ENCODE peak calls at places on chromosomes 16 and 17, in four cellular contexts. U, K, F and I are unnamed samples.

GRCh38 chr16:5350118-5350517 is 252.5 kb upstream of the EEF2KMT start:
- DNase-seq in U (no peak), K (no peak), F (no peak), I (no peak)

GRCh38 chr17:28898261-28898955 is 875 bp upstream of the FLOT2 start:
- DNase-seq in U (no peak), K (no peak), F (no peak), I (no peak)

GRCh38 chr16:4768549-4769305 is 1.8 kb upstream of the ZNF500 start:
- DNase-seq in U (peak), K (peak), F (peak), I (peak)

GRCh38 chr17:45170976-45171337 is 9.3 kb downstream of the HEXIM2 start:
- DNase-seq in U (peak), K (no peak), F (peak), I (no peak)

GRCh38 chr17:79272666-79273219 is 198.1 kb downstream of the ENGASE start:
- DNase-seq in U (no peak), K (no peak), F (no peak), I (no peak)

GRCh38 chr16:17432902-17433576 is 37.7 kb downstream of the XYLT1 start:
- DNase-seq in U (no peak), K (no peak), F (no peak), I (no peak)

GRCh38 chr16:27383511-27384243 is 18.3 kb upstream of the IL21R start:
- DNase-seq in U (peak), K (no peak), F (no peak), I (no peak)

GRCh38 chr17:52159810-52160578 is 1.5 kb upstream of the CA10 start:
- DNase-seq in U (no peak), K (no peak), F (no peak), I (no peak)

GRCh38 chr16:52572656-52573055 is 25.7 kb upstream of the TOX3 start:
- DNase-seq in U (no peak), K (no peak), F (no peak), I (no peak)

GRCh38 chr17:42512246-42512645 is 23.8 kb upstream of the NAGLU start:
- DNase-seq in U (no peak), K (no peak), F (no peak), I (no peak)

GRCh38 chr17:21201874-21202273 is 12.1 kb downstream of the TMEM11 start:
- DNase-seq in U (no peak), K (no peak), F (no peak), I (no peak)

GRCh38 chr16:68091604-68092261 is 6.6 kb downstream of the NFATC3 start:
- DNase-seq in U (no peak), K (no peak), F (peak), I (no peak)

GRCh38 chr16:19809121-19809635 is 75.5 kb downstream of the GPRC5B start:
- DNase-seq in U (peak), K (no peak), F (peak), I (no peak)

GRCh38 chr16:2082171-2082982 is 34.6 kb downstream of the TSC2 start:
- DNase-seq in U (no peak), K (no peak), F (no peak), I (no peak)

GRCh38 chr17:78892520-78892919 is 10.5 kb downstream of the CEP295NL start:
- DNase-seq in U (no peak), K (no peak), F (no peak), I (no peak)

GRCh38 chr17:4498461-4499397 is at the start of gene SPNS2:
- DNase-seq in U (peak), K (no peak), F (no peak), I (no peak)

GRCh38 chr17:39666231-39666600 is 1.1 kb downstream of the TCAP start:
- DNase-seq in U (peak), K (no peak), F (no peak), I (no peak)

GRCh38 chr17:39669897-39670735 is 1.9 kb downstream of the PNMT start:
- DNase-seq in U (no peak), K (no peak), F (no peak), I (no peak)

GRCh38 chr17:39667262-39668140 is 752 bp upstream of the PNMT start:
- DNase-seq in U (peak), K (no peak), F (no peak), I (no peak)

GRCh38 chr17:39666601-39667261 is 1.5 kb upstream of the PNMT start:
- DNase-seq in U (peak), K (no peak), F (no peak), I (no peak)

DNA sequence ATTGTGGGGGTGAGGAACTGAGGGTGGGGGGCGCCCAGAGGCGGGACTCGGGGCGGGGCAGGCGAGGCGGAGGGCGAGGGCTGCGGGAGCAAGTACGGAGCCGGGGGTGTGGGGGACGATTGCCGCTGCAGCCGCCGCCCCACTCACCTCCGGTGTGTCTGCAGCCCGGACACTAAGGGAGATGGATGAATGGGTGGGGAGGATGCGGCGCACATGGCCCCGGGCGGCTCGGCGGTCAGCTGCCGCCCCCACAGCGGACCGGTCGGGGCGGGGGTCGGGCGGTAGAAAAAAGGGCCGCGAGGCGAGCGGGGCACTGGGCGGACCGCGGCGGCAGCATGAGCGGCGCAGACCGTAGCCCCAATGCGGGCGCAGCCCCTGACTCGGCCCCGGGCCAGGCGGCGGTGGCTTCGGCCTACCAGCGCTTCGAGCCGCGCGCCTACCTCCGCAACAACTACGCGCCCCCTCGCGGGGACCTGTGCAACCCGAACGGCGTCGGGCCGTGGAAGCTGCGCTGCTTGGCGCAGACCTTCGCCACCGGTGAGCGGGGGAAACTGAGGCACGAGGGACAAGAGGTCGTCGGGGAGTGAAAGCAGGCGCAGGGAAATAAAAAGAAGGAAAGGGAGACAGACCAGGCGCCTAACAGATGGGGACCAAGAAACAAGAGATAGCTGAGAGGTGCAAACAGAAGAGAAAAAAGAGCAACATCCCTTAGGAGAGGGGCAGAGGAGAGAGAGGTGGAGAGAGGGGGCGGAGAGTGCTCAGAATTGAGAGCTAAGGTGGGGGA is at the start of gene PNMT:
- DNase-seq in U (peak), K (no peak), F (peak), I (no peak)
- TF ChIP-seq CTCF in U (peak), K (peak), F (peak), I (peak)

GRCh38 chr16:75237398-75238131 is 13.9 kb downstream of the BCAR1 start:
- DNase-seq in U (no peak), K (no peak), F (no peak), I (no peak)

GRCh38 chr16:75239463-75240122 is 11.8 kb downstream of the BCAR1 start:
- DNase-seq in U (no peak), K (no peak), F (no peak), I (no peak)

GRCh38 chr16:75236736-75237397 is 14.6 kb downstream of the BCAR1 start:
- DNase-seq in U (no peak), K (no peak), F (no peak), I (no peak)

GRCh38 chr16:75238853-75239371 is 12.5 kb downstream of the BCAR1 start:
- DNase-seq in U (no peak), K (no peak), F (no peak), I (no peak)

GRCh38 chr16:75238132-75238852 is 13.1 kb downstream of the BCAR1 start:
- DNase-seq in U (peak), K (peak), F (peak), I (peak)
- TF ChIP-seq CTCF in U (no peak), K (no peak), F (no peak), I (no peak)

DNA sequence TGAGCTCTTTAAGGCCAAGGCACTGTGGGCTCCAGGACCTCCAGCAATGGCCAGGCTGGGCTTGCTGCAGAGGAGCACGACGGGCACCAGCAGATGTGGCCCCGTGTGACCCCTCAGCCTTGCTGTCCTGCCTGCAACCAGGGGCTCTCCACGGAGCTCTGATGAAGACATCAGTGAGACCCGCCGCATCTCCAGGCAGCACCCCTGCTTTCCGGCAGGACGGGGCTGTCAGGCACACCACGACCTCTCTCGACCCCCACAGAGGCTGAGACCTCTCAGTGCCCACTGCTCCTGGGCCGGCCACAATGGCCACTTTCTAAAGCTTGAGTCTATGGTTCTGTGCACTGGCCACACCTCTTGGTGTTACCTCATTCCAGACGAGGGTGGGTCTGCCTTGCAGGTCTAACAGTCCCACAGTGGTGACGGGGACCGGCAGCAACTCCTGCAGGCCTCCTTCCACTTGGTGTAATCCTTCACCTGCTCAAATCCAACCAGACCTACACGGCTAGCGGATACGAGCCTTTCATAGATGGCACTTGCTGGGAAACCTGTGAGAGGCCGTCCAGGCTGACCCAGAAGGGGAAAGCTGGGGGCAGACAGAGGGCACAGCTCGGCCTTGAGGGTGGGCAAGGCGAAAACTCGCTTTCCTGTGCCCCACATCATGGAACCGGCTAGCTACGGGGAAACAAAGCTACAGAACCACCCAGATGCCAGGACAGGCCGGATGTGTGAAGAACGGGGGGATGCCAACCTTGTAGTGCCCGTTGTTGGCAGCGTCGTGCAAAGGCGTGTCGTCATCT is 70.5 kb downstream of the ZNF778 start:
- DNase-seq in U (no peak), K (no peak), F (no peak), I (no peak)
- TF ChIP-seq CTCF in U (no peak), K (no peak), F (no peak), I (no peak)

GRCh38 chr17:68133370-68134045 is 98.0 kb downstream of the KPNA2 start:
- DNase-seq in U (peak), K (no peak), F (no peak), I (no peak)
- TF ChIP-seq CTCF in U (peak), K (no peak), F (peak), I (no peak)

GRCh38 chr16:84874004-84874435 is 54.2 kb downstream of the CRISPLD2 start:
- DNase-seq in U (peak), K (no peak), F (no peak), I (no peak)

GRCh38 chr16:84867696-84868095 is 47.9 kb downstream of the CRISPLD2 start:
- DNase-seq in U (peak), K (no peak), F (no peak), I (no peak)

GRCh38 chr16:84868829-84869457 is 49.2 kb downstream of the CRISPLD2 start:
- DNase-seq in U (peak), K (no peak), F (no peak), I (no peak)

GRCh38 chr16:84868328-84868727 is 48.5 kb downstream of the CRISPLD2 start:
- DNase-seq in U (peak), K (no peak), F (no peak), I (no peak)

GRCh38 chr16:84869464-84869863 is 49.7 kb downstream of the CRISPLD2 start:
- DNase-seq in U (peak), K (no peak), F (no peak), I (no peak)
- TF ChIP-seq CTCF in U (no peak), K (no peak), F (no peak), I (no peak)

GRCh38 chr16:78230832-78231231 is 131.4 kb downstream of the WWOX start:
- DNase-seq in U (no peak), K (no peak), F (peak), I (no peak)

GRCh38 chr16:78224342-78224741 is 124.9 kb downstream of the WWOX start:
- DNase-seq in U (no peak), K (no peak), F (no peak), I (no peak)

GRCh38 chr16:78228704-78229103 is 129.2 kb downstream of the WWOX start:
- DNase-seq in U (no peak), K (no peak), F (no peak), I (no peak)

DNA sequence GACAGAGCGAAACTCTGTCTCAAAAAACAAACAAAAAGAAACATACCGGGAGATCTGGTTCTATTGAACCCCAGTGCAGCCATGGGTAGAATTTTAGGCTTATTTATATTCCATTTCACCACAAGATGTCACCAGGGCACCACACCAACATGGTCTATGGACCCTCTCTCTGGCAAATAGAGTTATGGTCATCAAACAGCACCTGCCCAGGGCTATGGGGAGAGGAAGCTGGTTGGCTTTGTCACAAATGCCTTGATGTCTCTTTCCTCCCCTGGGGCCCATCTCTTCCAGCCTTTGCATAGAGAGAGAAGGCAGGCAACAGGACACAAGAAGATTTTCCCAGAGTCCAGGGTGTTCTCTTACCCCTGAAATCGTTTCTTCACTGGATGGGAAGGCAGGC is 128.4 kb downstream of the WWOX start:
- DNase-seq in U (no peak), K (no peak), F (no peak), I (no peak)
- TF ChIP-seq CTCF in U (peak), K (no peak), F (no peak), I (no peak)

DNA sequence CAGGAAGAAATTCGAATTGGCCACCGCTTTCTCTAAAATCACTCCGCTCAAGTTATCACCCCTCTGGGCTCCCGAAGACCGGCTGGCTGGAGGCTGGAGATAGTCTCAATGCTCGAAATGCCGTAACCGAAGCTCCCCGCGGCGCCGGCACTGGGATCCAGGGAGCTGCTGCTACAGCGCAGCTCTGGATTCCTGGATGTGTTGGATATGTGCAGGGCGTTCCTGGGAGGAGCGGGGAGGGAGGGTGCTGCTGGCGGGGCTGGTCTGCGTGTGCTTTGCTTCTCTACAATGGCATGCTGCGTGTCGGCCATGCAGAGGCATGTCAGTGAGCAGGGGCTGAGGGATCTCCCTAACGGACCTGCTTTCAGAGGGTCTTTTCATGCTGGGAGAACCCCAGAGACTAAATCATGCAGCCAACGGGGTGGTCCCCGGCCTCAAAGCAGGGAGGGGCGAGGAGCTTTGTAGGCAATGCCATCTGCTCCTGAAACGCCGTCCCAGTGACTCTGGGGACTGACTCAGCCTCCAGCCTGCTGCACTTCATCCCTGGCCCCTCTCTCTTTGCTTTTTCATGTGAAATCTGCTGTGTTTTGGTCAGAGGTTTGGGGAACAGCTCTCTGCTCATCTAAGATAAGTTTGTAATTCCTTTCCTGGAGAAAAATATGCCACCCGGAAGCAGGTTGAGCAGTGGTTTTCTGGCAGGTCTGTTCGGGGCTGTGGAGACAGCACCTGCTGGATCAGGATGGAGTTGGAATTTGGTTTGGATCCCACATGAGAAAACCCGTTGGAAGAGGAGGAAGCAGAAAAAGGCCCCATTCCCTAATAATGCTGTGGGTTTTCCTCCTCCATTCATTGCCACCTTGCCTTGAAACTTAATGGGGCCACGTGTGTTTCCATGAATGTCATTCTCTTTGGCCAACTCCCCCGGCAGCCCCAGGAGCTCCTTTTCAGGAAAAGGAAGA is 311.4 kb downstream of the SEC14L1 start:
- DNase-seq in U (peak), K (no peak), F (peak), I (no peak)
- TF ChIP-seq CTCF in U (no peak), K (no peak), F (no peak), I (no peak)

GRCh38 chr16:85057212-85057889 is 29.8 kb downstream of the KIAA0513 start:
- DNase-seq in U (no peak), K (no peak), F (no peak), I (no peak)
- TF ChIP-seq CTCF in U (peak), K (peak), F (peak), I (peak)

DNA sequence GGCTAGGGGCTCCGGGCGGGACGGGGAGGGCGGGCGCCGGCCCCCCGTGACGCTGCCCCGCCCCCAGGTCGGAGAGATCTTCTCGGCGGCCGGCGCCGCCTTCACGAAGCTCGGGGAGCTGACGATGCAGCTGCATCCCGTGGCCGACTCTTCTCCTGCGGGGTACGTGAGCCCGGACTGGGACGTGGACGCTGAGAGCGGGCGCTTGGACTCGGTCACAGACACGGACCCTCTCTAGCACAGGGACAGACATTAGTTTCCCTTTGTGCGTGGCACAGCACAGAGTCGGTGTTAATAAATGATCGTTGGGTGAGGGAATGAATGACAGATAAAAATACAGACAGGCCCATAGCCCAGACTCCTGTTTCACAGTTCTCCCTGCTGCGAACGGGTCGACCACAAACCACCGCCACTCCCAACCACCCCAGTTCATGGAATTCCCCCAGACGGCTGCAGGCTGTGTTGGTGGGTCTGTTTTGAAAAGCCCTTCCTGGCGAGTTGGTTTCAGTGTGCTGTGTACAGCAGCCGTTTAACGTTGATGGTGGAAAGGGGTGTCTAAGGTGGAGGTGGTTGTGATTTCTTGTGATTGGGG is 2.7 kb downstream of the RNASEK start:
- DNase-seq in U (no peak), K (no peak), F (peak), I (no peak)
- TF ChIP-seq CTCF in U (peak), K (no peak), F (no peak), I (no peak)